ENCODE peak calls at places on chromosomes 7 and 10, in four cellular contexts. Z is BJ, A is hepatocyte, E is GM23338. L is an unnamed sample.

GRCh38 chr7:111429781-111430180 is 132.5 kb downstream of the IMMP2L start:
- DNase-seq in A (no peak), Z (no peak), E (no peak), L (no peak)

GRCh38 chr10:16890691-16891090 is 73.5 kb upstream of the RSU1 start:
- DNase-seq in A (no peak), Z (no peak), E (no peak), L (no peak)

GRCh38 chr7:14446829-14447228 is 455.7 kb downstream of the DGKB start:
- DNase-seq in Z (no peak), A (no peak), E (no peak), L (no peak)

GRCh38 chr7:8111282-8111681 is 142.7 kb downstream of the GLCCI1 start:
- DNase-seq in A (no peak), E (peak; percentile 47), Z (no peak), L (no peak)

GRCh38 chr7:138564365-138564764 is 104.3 kb downstream of the TRIM24 start:
- DNase-seq in E (no peak), Z (no peak), A (peak; percentile 19), L (peak; percentile 60)

GRCh38 chr7:100675581-100676350 is 2.2 kb downstream of the GNB2 start:
- DNase-seq in A (peak; percentile 79), E (peak; percentile 80), Z (peak; percentile 12), L (peak; percentile 59)

GRCh38 chr7:151754142-151754590 is 122.7 kb downstream of the PRKAG2 start:
- DNase-seq in Z (peak; percentile 91), A (peak; percentile 94), E (peak; percentile 95), L (peak; percentile 97)

GRCh38 chr7:139844779-139845442 is 15.8 kb downstream of the TBXAS1 start:
- DNase-seq in Z (no peak), E (no peak), A (peak; percentile 28), L (no peak)

GRCh38 chr7:24475573-24475972 is 97.7 kb upstream of the PALS2 start:
- DNase-seq in Z (no peak), A (no peak), E (peak; percentile 68), L (no peak)

GRCh38 chr10:33570495-33570894 is 236.0 kb upstream of the NRP1 start:
- DNase-seq in Z (no peak), E (no peak), A (no peak), L (no peak)

GRCh38 chr10:103550229-103550628 is 56.7 kb downstream of the NEURL1 start:
- DNase-seq in Z (no peak), A (no peak), E (no peak), L (no peak)

GRCh38 chr7:113796557-113796956 is 122.3 kb downstream of the PPP1R3A start:
- DNase-seq in Z (no peak), E (peak; percentile 13), A (no peak), L (peak; percentile 91)

GRCh38 chr7:121531175-121532070 is 135.3 kb upstream of the FAM3C start:
- DNase-seq in A (no peak), E (no peak), Z (no peak), L (peak; percentile 89)

GRCh38 chr10:90865400-90865799 is 6.4 kb upstream of the RPP30 start:
- DNase-seq in A (peak; percentile 21), E (peak; percentile 19), Z (no peak), L (no peak)

GRCh38 chr7:24831240-24831639 is 74.0 kb upstream of the GSDME start:
- DNase-seq in E (no peak), Z (peak; percentile 71), A (no peak), L (no peak)

GRCh38 chr7:157320607-157320979 is 16.2 kb upstream of the DNAJB6 start:
- DNase-seq in A (no peak), E (no peak), Z (no peak), L (no peak)

GRCh38 chr7:121633186-121633585 is 237.1 kb upstream of the FAM3C start:
- DNase-seq in E (no peak), Z (no peak), A (no peak), L (no peak)

GRCh38 chr7:86904949-86905834 is 154.3 kb downstream of the ELAPOR2 start:
- DNase-seq in Z (no peak), A (peak; percentile 24), E (peak; percentile 67), L (peak; percentile 26)

GRCh38 chr10:9545073-9545472 is 1472.6 kb upstream of the CELF2 start:
- DNase-seq in A (no peak), Z (no peak), E (peak; percentile 73), L (peak; percentile 17)

GRCh38 chr10:70476249-70477035 is 2.1 kb upstream of the PALD1 start:
- DNase-seq in A (no peak), Z (no peak), E (no peak), L (no peak)

GRCh38 chr10:48253970-48254657 is 20.4 kb downstream of the FRMPD2 start:
- DNase-seq in A (no peak), Z (peak; percentile 19), E (no peak), L (peak; percentile 95)

GRCh38 chr10:71933651-71934050 is 30.5 kb upstream of the CHST3 start:
- DNase-seq in A (no peak), Z (no peak), E (no peak), L (no peak)

GRCh38 chr10:529831-530230 is 159.6 kb downstream of the DIP2C start:
- DNase-seq in Z (no peak), A (no peak), E (no peak), L (no peak)

GRCh38 chr7:152126741-152127140 is 101.3 kb downstream of the GALNT11 start:
- DNase-seq in Z (no peak), E (no peak), A (no peak), L (no peak)

GRCh38 chr10:78890506-78890905 is 178.3 kb upstream of the ZMIZ1 start:
- DNase-seq in E (no peak), Z (no peak), A (no peak), L (peak; percentile 30)

GRCh38 chr10:15780353-15781135 is 60.8 kb upstream of the ITGA8 start:
- DNase-seq in A (no peak), Z (no peak), E (no peak), L (peak; percentile 50)

GRCh38 chr7:150458235-150458634 is 7.8 kb downstream of the GIMAP8 start:
- DNase-seq in A (no peak), Z (no peak), E (no peak), L (no peak)

GRCh38 chr10:63588436-63589180 is 67.4 kb downstream of the REEP3 start:
- DNase-seq in Z (no peak), E (no peak), A (peak; percentile 16), L (peak; percentile 90)

GRCh38 chr7:128916643-128916915 is 6.1 kb upstream of the KCP start:
- DNase-seq in E (no peak), A (no peak), Z (no peak), L (no peak)

GRCh38 chr7:43758029-43758860 is at the start of gene BLVRA:
- DNase-seq in E (peak; percentile 76), Z (no peak), A (peak; percentile 68), L (no peak)

GRCh38 chr10:124632064-124632531 is 112.1 kb downstream of the FAM53B start:
- DNase-seq in Z (no peak), E (peak; percentile 65), A (no peak), L (peak; percentile 65)

GRCh38 chr7:107946451-107946850 is 55.5 kb downstream of the DLD start:
- DNase-seq in Z (no peak), A (no peak), E (no peak), L (no peak)

GRCh38 chr7:36486336-36486735 is 96.7 kb downstream of the ANLN start:
- DNase-seq in Z (no peak), A (no peak), E (no peak), L (no peak)

GRCh38 chr10:1745794-1746456 is 8.6 kb upstream of the ADARB2 start:
- DNase-seq in E (no peak), Z (no peak), A (no peak), L (no peak)

DNA sequence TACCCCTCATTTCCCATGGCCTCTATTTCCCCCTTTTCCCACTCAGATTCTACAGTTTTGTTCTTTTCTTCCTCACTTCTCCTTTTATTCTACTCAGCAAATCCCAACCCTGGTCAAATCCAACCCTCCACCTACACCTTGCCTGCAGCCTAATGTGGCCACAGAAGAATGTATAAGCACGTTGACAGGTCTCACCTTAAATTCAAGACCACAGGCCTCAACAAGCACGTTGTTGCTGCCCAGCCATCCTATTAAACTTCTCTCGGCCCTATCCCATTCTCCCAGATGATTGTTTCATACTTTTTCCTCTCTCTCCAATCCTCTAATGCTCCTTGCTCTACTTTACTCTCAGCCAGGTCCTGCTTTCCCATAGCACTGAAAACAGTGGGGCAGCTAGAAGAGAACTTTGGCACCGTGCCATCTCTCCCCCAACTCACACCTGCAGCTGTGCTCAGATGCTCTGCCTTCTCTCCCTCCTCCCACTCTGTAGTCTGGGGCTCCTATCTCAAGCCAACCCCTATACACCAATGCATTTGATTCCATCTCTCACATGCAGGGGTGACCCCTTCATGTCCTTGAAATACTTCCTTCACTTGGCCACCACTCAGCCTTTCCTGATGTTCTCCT is 6.8 kb upstream of the EIF3A start:
- DNase-seq in E (no peak), Z (no peak), A (no peak), L (peak; percentile 53)
- H3K4me3 ChIP-seq in E (no peak overlapping the region), Z (no peak overlapping the region), A (no peak overlapping the region), L (no peak overlapping the region)

GRCh38 chr7:130154131-130154500 is 51.1 kb downstream of the TMEM209 start:
- DNase-seq in A (no peak), Z (no peak), E (no peak), L (no peak)
- TF ChIP-seq CTCF in A (no peak), Z (no peak), E (peak; percentile 30), L (no peak)

GRCh38 chr10:74097776-74098175 is 52.9 kb downstream of the AP3M1 start:
- DNase-seq in E (no peak), A (no peak), Z (no peak), L (peak; percentile 73)
- H3K36me3 ChIP-seq in E (peaks cover 91% of the 10 kb centered on the region), A (no peaks in the 10 kb centered on the region), Z (peaks cover 34% of the 10 kb centered on the region), L (peaks cover 21% of the 10 kb centered on the region)

DNA sequence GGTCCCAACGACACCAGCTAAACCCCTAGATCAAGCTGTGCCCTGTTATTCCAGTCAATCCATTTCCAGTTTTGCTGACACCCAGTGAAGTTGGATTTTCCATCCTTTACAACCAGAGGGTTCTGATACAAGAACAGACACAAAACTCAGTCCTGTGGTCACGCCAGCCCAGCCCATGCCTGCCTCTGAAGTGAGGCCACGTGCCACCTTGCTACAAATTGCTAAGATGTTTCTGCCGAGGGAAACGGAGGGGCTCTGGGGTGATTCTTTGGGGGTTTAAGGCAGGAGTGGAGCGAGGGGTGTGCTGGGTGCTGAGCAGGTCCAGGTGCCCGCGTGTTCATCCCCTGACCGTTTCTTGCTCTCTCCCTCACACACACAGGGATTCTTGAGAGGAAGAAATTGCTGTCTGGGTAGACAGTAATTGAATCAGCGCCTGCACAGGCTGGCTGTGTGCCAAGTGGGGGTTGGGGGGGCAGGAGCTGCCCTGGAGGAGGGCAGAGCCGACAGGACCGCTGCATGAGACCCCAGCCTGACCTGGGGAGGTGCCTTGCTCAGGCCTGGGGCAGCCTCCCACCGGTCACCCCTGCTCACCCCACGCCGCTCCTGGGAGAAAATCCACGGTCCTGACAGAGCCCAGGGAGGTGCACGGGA is 38.1 kb downstream of the ADAP1 start:
- DNase-seq in A (no peak), Z (no peak), E (no peak), L (no peak)
- H3K4me3 ChIP-seq in A (no peak overlapping the region), Z (no peak overlapping the region), E (no peak overlapping the region), L (no peak overlapping the region)